ENCODE peak calls at places on chromosome 12, in ten cellular contexts. E is heart right ventricle, H is lower lobe of right lung, R is GM23338, W is fibroblast of lung, A is OCI-LY7, D is endothelial cell of umbilical vein, U is neural progenitor cell, C is HepG2, X is HCT116. S is an unnamed sample.

GRCh38 chr12:113190761-113191160 is 5.2 kb downstream of the RITA1 start:
- DNase-seq in R (peak; percentile 62), C (peak; percentile 43), H (no peak), X (peak; percentile 66), D (peak; percentile 21), A (no peak), W (peak; percentile 42), U (peak; percentile 56), E (no peak), S (no peak)

GRCh38 chr12:79329933-79330332 is 360.8 kb downstream of the PAWR start:
- DNase-seq in R (no peak), A (no peak), C (no peak), U (no peak), H (no peak), E (no peak), X (no peak), W (no peak), D (peak; percentile 30), S (no peak)

GRCh38 chr12:3600039-3600720 is 109.2 kb downstream of the PRMT8 start:
- DNase-seq in E (no peak), D (no peak), R (peak; percentile 28), W (no peak), X (no peak), H (no peak), U (peak; percentile 24), A (no peak), C (no peak), S (no peak)

GRCh38 chr12:24948452-24948815 is 467 bp downstream of the BCAT1 start:
- DNase-seq in C (no peak), W (peak; percentile 45), X (no peak), U (peak; percentile 45), R (peak; percentile 62), E (no peak), H (no peak), D (no peak), A (peak; percentile 59), S (no peak)

GRCh38 chr12:42468341-42468821 is 121.2 kb downstream of the PRICKLE1 start:
- DNase-seq in E (peak; percentile 30), D (no peak), A (peak; percentile 78), W (no peak), C (no peak), R (no peak), X (no peak), H (no peak), U (no peak), S (no peak)

GRCh38 chr12:12626471-12626870 is 14.8 kb downstream of the CREBL2 start:
- DNase-seq in H (no peak), R (no peak), A (no peak), C (no peak), D (no peak), X (no peak), U (no peak), W (no peak), E (no peak), S (no peak)

GRCh38 chr12:51752490-51752889 is 96.0 kb downstream of the FIGNL2 start:
- DNase-seq in D (peak; percentile 93), E (peak; percentile 56), U (peak; percentile 31), C (no peak), A (no peak), X (no peak), H (peak; percentile 45), W (peak; percentile 76), R (no peak), S (peak; percentile 70)

GRCh38 chr12:46944104-46944503 is 118.3 kb upstream of the SLC38A4 start:
- DNase-seq in X (peak; percentile 37), R (no peak), E (no peak), A (no peak), D (peak; percentile 37), U (no peak), C (no peak), W (peak; percentile 67), H (no peak), S (no peak)

GRCh38 chr12:23128462-23128861 is 503.5 kb downstream of the ETNK1 start:
- DNase-seq in E (no peak), A (no peak), U (no peak), X (no peak), W (no peak), R (no peak), C (no peak), D (no peak), H (no peak), S (no peak)

GRCh38 chr12:23132357-23132756 is 507.4 kb downstream of the ETNK1 start:
- DNase-seq in U (no peak), E (no peak), W (no peak), R (no peak), D (no peak), H (no peak), C (no peak), A (no peak), X (no peak), S (no peak)

GRCh38 chr12:23133471-23133870 is 508.5 kb downstream of the ETNK1 start:
- DNase-seq in E (no peak), X (no peak), D (no peak), C (no peak), U (no peak), W (no peak), H (no peak), R (no peak), A (no peak), S (no peak)

GRCh38 chr12:23126794-23127193 is 501.8 kb downstream of the ETNK1 start:
- DNase-seq in E (no peak), A (no peak), X (no peak), D (no peak), R (no peak), C (no peak), W (no peak), H (no peak), U (no peak), S (no peak)

DNA sequence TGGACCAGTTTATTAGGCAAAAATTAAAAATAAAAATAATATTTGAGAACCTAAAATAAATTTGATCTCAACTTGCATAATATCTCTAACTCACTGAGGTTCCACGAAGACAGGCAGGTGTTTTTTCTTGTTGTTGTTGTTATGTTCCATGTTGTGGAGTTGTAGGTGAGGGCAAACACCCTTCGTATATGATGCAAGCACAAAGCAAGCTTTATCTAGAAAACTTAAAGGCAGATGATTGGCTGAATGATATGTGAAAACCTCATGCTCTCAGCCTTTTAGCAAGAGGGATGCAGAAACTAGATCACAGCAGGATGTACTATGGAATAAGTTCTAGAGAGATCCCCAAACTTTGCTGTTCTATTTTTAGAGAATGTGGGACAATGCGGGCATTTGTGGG is 502.7 kb downstream of the ETNK1 start:
- DNase-seq in H (no peak), D (no peak), U (no peak), X (no peak), W (no peak), C (no peak), A (no peak), R (no peak), E (no peak), S (no peak)
- H3K27ac ChIP-seq in H (no peak overlapping the region), D (no peak overlapping the region), U (no peak overlapping the region), X (no peak overlapping the region), W (no peak overlapping the region), C (no peak overlapping the region), A (no peak overlapping the region), R (no peak overlapping the region), E (no peak overlapping the region), S (no peak overlapping the region)

GRCh38 chr12:49041036-49041880 is 19.3 kb downstream of the KMT2D start:
- DNase-seq in H (no peak), D (no peak), E (peak; percentile 11), U (no peak), A (no peak), W (no peak), X (no peak), C (no peak), R (no peak), S (peak; percentile 74)

GRCh38 chr12:49041881-49042484 is 18.6 kb downstream of the KMT2D start:
- DNase-seq in E (no peak), U (no peak), W (no peak), R (no peak), C (no peak), X (no peak), A (no peak), D (no peak), H (peak; percentile 26), S (peak; percentile 61)

GRCh38 chr12:49043856-49044258 is 16.7 kb downstream of the KMT2D start:
- DNase-seq in H (peak; percentile 79), U (peak; percentile 78), A (peak; percentile 70), E (peak; percentile 73), X (no peak), D (peak; percentile 39), R (peak; percentile 82), W (peak; percentile 39), C (peak; percentile 34), S (peak; percentile 83)

GRCh38 chr12:49044660-49045059 is 15.9 kb downstream of the KMT2D start:
- DNase-seq in X (no peak), U (no peak), E (no peak), R (no peak), H (peak; percentile 17), W (no peak), C (no peak), A (no peak), D (no peak), S (peak; percentile 61)

DNA sequence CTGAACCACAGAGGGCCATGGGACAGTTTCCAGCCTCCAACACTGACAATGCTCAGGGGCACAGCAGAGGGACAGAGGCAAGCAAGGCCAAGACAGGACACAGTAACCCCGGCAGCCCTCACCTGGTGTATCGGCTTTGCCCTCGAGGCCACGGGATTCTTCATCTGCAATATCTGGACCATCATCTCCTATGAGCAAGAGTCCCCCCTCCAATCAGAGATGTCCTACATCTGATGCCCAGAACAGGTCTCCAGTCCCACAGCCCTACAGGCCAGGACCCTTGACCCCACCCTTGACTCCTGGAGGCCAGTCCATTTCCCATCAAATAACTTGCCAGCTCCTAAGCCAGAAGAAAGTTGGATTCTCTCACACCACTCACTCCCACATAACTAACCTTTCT is 17.4 kb downstream of the KMT2D start:
- DNase-seq in H (peak; percentile 28), X (no peak), E (no peak), U (no peak), A (no peak), D (no peak), R (no peak), C (no peak), W (no peak), S (no peak)
- H3K36me3 ChIP-seq in H (peaks cover 99% of the 10 kb centered on the region), X (peaks cover 62% of the 10 kb centered on the region), E (peaks cover 100% of the 10 kb centered on the region), U (no peaks in the 10 kb centered on the region), A (peaks cover 99% of the 10 kb centered on the region), D (peaks cover 84% of the 10 kb centered on the region), R (peaks cover 42% of the 10 kb centered on the region), C (peaks cover 96% of the 10 kb centered on the region), W (peaks cover 64% of the 10 kb centered on the region), S (peaks cover 77% of the 10 kb centered on the region)

GRCh38 chr12:92446082-92446460 is 256.7 kb upstream of the PLEKHG7 start:
- DNase-seq in W (no peak), H (no peak), D (no peak), A (no peak), C (no peak), X (no peak), E (no peak), R (no peak), U (no peak), S (no peak)

GRCh38 chr12:92445253-92446081 is 257.3 kb upstream of the PLEKHG7 start:
- DNase-seq in W (no peak), U (no peak), C (no peak), E (no peak), H (no peak), R (no peak), A (peak; percentile 98), X (no peak), D (no peak), S (no peak)

GRCh38 chr12:92442782-92443181 is 260.0 kb upstream of the PLEKHG7 start:
- DNase-seq in C (no peak), H (no peak), U (no peak), X (no peak), A (no peak), R (no peak), E (no peak), W (peak; percentile 27), D (no peak), S (no peak)

GRCh38 chr12:92440072-92440471 is 262.7 kb upstream of the PLEKHG7 start:
- DNase-seq in D (no peak), U (no peak), C (no peak), H (no peak), E (no peak), A (no peak), R (no peak), X (no peak), W (no peak), S (no peak)

GRCh38 chr12:92444763-92445162 is 258.0 kb upstream of the PLEKHG7 start:
- DNase-seq in D (no peak), X (no peak), H (no peak), E (no peak), C (no peak), W (no peak), U (no peak), A (peak; percentile 82), R (no peak), S (no peak)
- H3K27ac ChIP-seq in D (no peak overlapping the region), X (no peak overlapping the region), H (peak overlapping the region; percentile 46), E (peak overlapping the region; percentile 66), C (no peak overlapping the region), W (no peak overlapping the region), U (no peak overlapping the region), A (peak overlapping the region; percentile 99), R (no peak overlapping the region), S (no peak overlapping the region)

DNA sequence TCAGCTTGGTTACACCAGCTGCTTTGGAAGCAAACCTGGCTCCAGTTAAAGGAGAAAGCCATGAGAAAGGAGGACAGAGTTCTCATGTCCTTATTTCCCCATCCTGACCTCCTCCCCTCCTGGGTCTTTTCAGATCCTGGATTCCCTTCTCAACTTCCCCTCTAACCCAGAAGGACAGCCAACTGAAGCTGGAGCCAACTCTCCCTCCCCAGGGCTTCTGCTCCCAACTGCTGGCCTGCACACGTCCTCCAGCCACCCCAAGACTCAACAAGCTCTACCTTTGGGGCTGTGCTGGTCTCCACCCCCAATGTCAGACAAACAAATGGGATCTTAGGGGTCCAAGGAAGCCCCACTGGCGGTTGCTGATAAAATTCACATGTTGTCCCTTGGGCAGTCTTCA is 651.1 kb upstream of the TBX3 start:
- DNase-seq in W (no peak), D (no peak), U (no peak), E (peak; percentile 40), A (no peak), X (no peak), C (no peak), R (no peak), H (no peak), S (no peak)
- H3K36me3 ChIP-seq in W (no peaks in the 10 kb centered on the region), D (no peaks in the 10 kb centered on the region), U (no peaks in the 10 kb centered on the region), E (no peaks in the 10 kb centered on the region), A (no peaks in the 10 kb centered on the region), X (no peaks in the 10 kb centered on the region), C (no peaks in the 10 kb centered on the region), R (no peaks in the 10 kb centered on the region), H (no peaks in the 10 kb centered on the region), S (no peaks in the 10 kb centered on the region)